ENCODE peak calls at places on chromosomes 6 and 20, in nine cellular contexts. One of them, this sample, is unnamed.
A peak's percentile ranks its signal among the peaks of the same experiment; 100 is the strongest.

GRCh38 chr6:53410508-53411258 is 61.9 kb upstream of the ELOVL5 start:
- DNase-seq in Daoy: peak; percentile 61
- DNase-seq in germinal center: peak; percentile 70
- DNase-seq in heart left ventricle: peak; percentile 46
- DNase-seq in left cardiac atrium: peak; percentile 62
- DNase-seq in nephron progenitor cell: no peak
- DNase-seq in fibroblast of the aortic adventitia: peak; percentile 56
- DNase-seq in GM12865: peak; percentile 66
- DNase-seq in NCI-H510A treated with DMSO at 0.1 percent for 48 hours: peak; percentile 55
- DNase-seq in this sample: peak; percentile 80

GRCh38 chr6:92110390-92110789 is 1309.0 kb downstream of the EPHA7 start:
- DNase-seq in Daoy: no peak
- DNase-seq in fibroblast of the aortic adventitia: no peak
- DNase-seq in GM12865: no peak
- DNase-seq in NCI-H510A treated with DMSO at 0.1 percent for 48 hours: peak; percentile 73
- DNase-seq in nephron progenitor cell: no peak
- DNase-seq in germinal center: no peak
- DNase-seq in left cardiac atrium: no peak
- DNase-seq in heart left ventricle: no peak
- DNase-seq in this sample: no peak

GRCh38 chr6:83153958-83154357 is 39.1 kb downstream of the PGM3 start:
- DNase-seq in GM12865: no peak
- DNase-seq in Daoy: peak; percentile 2
- DNase-seq in fibroblast of the aortic adventitia: peak; percentile 16
- DNase-seq in germinal center: no peak
- DNase-seq in NCI-H510A treated with DMSO at 0.1 percent for 48 hours: no peak
- DNase-seq in heart left ventricle: no peak
- DNase-seq in nephron progenitor cell: no peak
- DNase-seq in left cardiac atrium: no peak
- DNase-seq in this sample: no peak

GRCh38 chr6:139407718-139408222 is 33.3 kb upstream of the CITED2 start:
- DNase-seq in fibroblast of the aortic adventitia: peak; percentile 99
- DNase-seq in germinal center: no peak
- DNase-seq in nephron progenitor cell: no peak
- DNase-seq in Daoy: peak; percentile 74
- DNase-seq in NCI-H510A treated with DMSO at 0.1 percent for 48 hours: no peak
- DNase-seq in heart left ventricle: no peak
- DNase-seq in GM12865: no peak
- DNase-seq in left cardiac atrium: no peak
- DNase-seq in this sample: no peak

GRCh38 chr6:28542440-28543293 is 17.0 kb downstream of the GPX5 start:
- DNase-seq in NCI-H510A treated with DMSO at 0.1 percent for 48 hours: no peak
- DNase-seq in nephron progenitor cell: peak; percentile 78
- DNase-seq in fibroblast of the aortic adventitia: peak; percentile 91
- DNase-seq in GM12865: peak; percentile 88
- DNase-seq in Daoy: peak; percentile 94
- DNase-seq in left cardiac atrium: peak; percentile 52
- DNase-seq in heart left ventricle: no peak
- DNase-seq in germinal center: peak; percentile 67
- DNase-seq in this sample: peak; percentile 60

GRCh38 chr20:137668-138131 is 4.7 kb upstream of the DEFB126 start:
- DNase-seq in left cardiac atrium: no peak
- DNase-seq in germinal center: no peak
- DNase-seq in fibroblast of the aortic adventitia: no peak
- DNase-seq in GM12865: peak; percentile 13
- DNase-seq in nephron progenitor cell: no peak
- DNase-seq in Daoy: no peak
- DNase-seq in heart left ventricle: no peak
- DNase-seq in NCI-H510A treated with DMSO at 0.1 percent for 48 hours: no peak
- DNase-seq in this sample: peak; percentile 51

GRCh38 chr6:41784581-41785171 is 2.8 kb upstream of the TOMM6 start:
- DNase-seq in Daoy: no peak
- DNase-seq in fibroblast of the aortic adventitia: no peak
- DNase-seq in germinal center: no peak
- DNase-seq in GM12865: no peak
- DNase-seq in NCI-H510A treated with DMSO at 0.1 percent for 48 hours: no peak
- DNase-seq in left cardiac atrium: no peak
- DNase-seq in nephron progenitor cell: no peak
- DNase-seq in heart left ventricle: no peak
- DNase-seq in this sample: peak; percentile 27

GRCh38 chr20:31721408-31722332 is 998 bp downstream of the BCL2L1 start:
- DNase-seq in fibroblast of the aortic adventitia: no peak
- DNase-seq in left cardiac atrium: peak; percentile 31
- DNase-seq in germinal center: peak; percentile 2
- DNase-seq in Daoy: no peak
- DNase-seq in GM12865: no peak
- DNase-seq in heart left ventricle: peak; percentile 49
- DNase-seq in NCI-H510A treated with DMSO at 0.1 percent for 48 hours: peak; percentile 55
- DNase-seq in nephron progenitor cell: no peak
- DNase-seq in this sample: peak; percentile 35

GRCh38 chr6:127367023-127367375 is 23.6 kb upstream of the ECHDC1 start:
- DNase-seq in Daoy: no peak
- DNase-seq in germinal center: no peak
- DNase-seq in nephron progenitor cell: no peak
- DNase-seq in heart left ventricle: no peak
- DNase-seq in left cardiac atrium: no peak
- DNase-seq in GM12865: no peak
- DNase-seq in NCI-H510A treated with DMSO at 0.1 percent for 48 hours: no peak
- DNase-seq in fibroblast of the aortic adventitia: peak; percentile 26
- DNase-seq in this sample: no peak

GRCh38 chr20:61370841-61371303 is 118.8 kb downstream of the CDH4 start:
- DNase-seq in germinal center: no peak
- DNase-seq in NCI-H510A treated with DMSO at 0.1 percent for 48 hours: no peak
- DNase-seq in heart left ventricle: no peak
- DNase-seq in Daoy: no peak
- DNase-seq in GM12865: no peak
- DNase-seq in fibroblast of the aortic adventitia: no peak
- DNase-seq in nephron progenitor cell: no peak
- DNase-seq in left cardiac atrium: no peak
- DNase-seq in this sample: no peak

GRCh38 chr20:34089655-34090324 is 22.3 kb downstream of the EIF2S2 start:
- DNase-seq in germinal center: no peak
- DNase-seq in heart left ventricle: peak; percentile 66
- DNase-seq in left cardiac atrium: peak; percentile 34
- DNase-seq in GM12865: no peak
- DNase-seq in fibroblast of the aortic adventitia: no peak
- DNase-seq in Daoy: no peak
- DNase-seq in nephron progenitor cell: no peak
- DNase-seq in NCI-H510A treated with DMSO at 0.1 percent for 48 hours: peak; percentile 58
- DNase-seq in this sample: no peak

GRCh38 chr20:35551485-35551884 is 9.6 kb downstream of the ERGIC3 start:
- DNase-seq in GM12865: no peak
- DNase-seq in left cardiac atrium: no peak
- DNase-seq in Daoy: no peak
- DNase-seq in germinal center: no peak
- DNase-seq in heart left ventricle: no peak
- DNase-seq in nephron progenitor cell: no peak
- DNase-seq in fibroblast of the aortic adventitia: no peak
- DNase-seq in NCI-H510A treated with DMSO at 0.1 percent for 48 hours: no peak
- DNase-seq in this sample: no peak

GRCh38 chr6:26064619-26065257 is 22.5 kb upstream of the HFE start:
- DNase-seq in NCI-H510A treated with DMSO at 0.1 percent for 48 hours: peak; percentile 74
- DNase-seq in GM12865: peak; percentile 71
- DNase-seq in germinal center: peak; percentile 56
- DNase-seq in heart left ventricle: no peak
- DNase-seq in left cardiac atrium: no peak
- DNase-seq in Daoy: peak; percentile 45
- DNase-seq in fibroblast of the aortic adventitia: peak; percentile 69
- DNase-seq in nephron progenitor cell: no peak
- DNase-seq in this sample: peak; percentile 75

GRCh38 chr6:89818977-89819335 is 638 bp downstream of the MDN1 start:
- DNase-seq in heart left ventricle: no peak
- DNase-seq in fibroblast of the aortic adventitia: peak; percentile 47
- DNase-seq in left cardiac atrium: no peak
- DNase-seq in GM12865: peak; percentile 48
- DNase-seq in germinal center: peak; percentile 32
- DNase-seq in NCI-H510A treated with DMSO at 0.1 percent for 48 hours: no peak
- DNase-seq in Daoy: no peak
- DNase-seq in nephron progenitor cell: no peak
- DNase-seq in this sample: peak; percentile 54

GRCh38 chr6:166786704-166787293 is 159.7 kb upstream of the RPS6KA2 start:
- DNase-seq in heart left ventricle: no peak
- DNase-seq in germinal center: peak; percentile 54
- DNase-seq in NCI-H510A treated with DMSO at 0.1 percent for 48 hours: peak; percentile 62
- DNase-seq in fibroblast of the aortic adventitia: peak; percentile 79
- DNase-seq in left cardiac atrium: no peak
- DNase-seq in Daoy: peak; percentile 36
- DNase-seq in GM12865: peak; percentile 75
- DNase-seq in nephron progenitor cell: no peak
- DNase-seq in this sample: peak; percentile 80

GRCh38 chr20:41480054-41480770 is 113.6 kb upstream of the EMILIN3 start:
- DNase-seq in left cardiac atrium: no peak
- DNase-seq in fibroblast of the aortic adventitia: no peak
- DNase-seq in GM12865: peak; percentile 4
- DNase-seq in heart left ventricle: no peak
- DNase-seq in nephron progenitor cell: no peak
- DNase-seq in germinal center: no peak
- DNase-seq in Daoy: no peak
- DNase-seq in NCI-H510A treated with DMSO at 0.1 percent for 48 hours: no peak
- DNase-seq in this sample: peak; percentile 15

GRCh38 chr6:89251170-89251569 is 34.0 kb upstream of the GABRR1 start:
- DNase-seq in left cardiac atrium: no peak
- DNase-seq in Daoy: no peak
- DNase-seq in nephron progenitor cell: no peak
- DNase-seq in heart left ventricle: no peak
- DNase-seq in NCI-H510A treated with DMSO at 0.1 percent for 48 hours: no peak
- DNase-seq in GM12865: peak; percentile 21
- DNase-seq in fibroblast of the aortic adventitia: no peak
- DNase-seq in germinal center: no peak
- DNase-seq in this sample: no peak

GRCh38 chr6:156686940-156687874 is 90.0 kb upstream of the ARID1B start:
- DNase-seq in germinal center: peak; percentile 97
- DNase-seq in Daoy: peak; percentile 91
- DNase-seq in heart left ventricle: peak; percentile 94
- DNase-seq in NCI-H510A treated with DMSO at 0.1 percent for 48 hours: peak; percentile 61
- DNase-seq in GM12865: peak; percentile 87
- DNase-seq in fibroblast of the aortic adventitia: peak; percentile 94
- DNase-seq in left cardiac atrium: peak; percentile 91
- DNase-seq in nephron progenitor cell: peak; percentile 76
- DNase-seq in this sample: peak; percentile 89

GRCh38 chr6:111818539-111819226 is 54.6 kb downstream of the FYN start:
- DNase-seq in germinal center: no peak
- DNase-seq in left cardiac atrium: no peak
- DNase-seq in Daoy: no peak
- DNase-seq in heart left ventricle: no peak
- DNase-seq in NCI-H510A treated with DMSO at 0.1 percent for 48 hours: no peak
- DNase-seq in GM12865: no peak
- DNase-seq in nephron progenitor cell: no peak
- DNase-seq in fibroblast of the aortic adventitia: no peak
- DNase-seq in this sample: no peak

GRCh38 chr20:62914970-62915457 is 11.3 kb downstream of the DIDO1 start:
- DNase-seq in germinal center: no peak
- DNase-seq in Daoy: no peak
- DNase-seq in nephron progenitor cell: peak; percentile 58
- DNase-seq in heart left ventricle: no peak
- DNase-seq in NCI-H510A treated with DMSO at 0.1 percent for 48 hours: peak; percentile 84
- DNase-seq in left cardiac atrium: no peak
- DNase-seq in GM12865: no peak
- DNase-seq in fibroblast of the aortic adventitia: peak; percentile 33
- DNase-seq in this sample: no peak

GRCh38 chr20:9059931-9060330 is 9.0 kb upstream of the PLCB4 start:
- DNase-seq in fibroblast of the aortic adventitia: peak; percentile 46
- DNase-seq in GM12865: no peak
- DNase-seq in NCI-H510A treated with DMSO at 0.1 percent for 48 hours: no peak
- DNase-seq in nephron progenitor cell: no peak
- DNase-seq in Daoy: peak; percentile 44
- DNase-seq in left cardiac atrium: no peak
- DNase-seq in germinal center: no peak
- DNase-seq in heart left ventricle: no peak
- DNase-seq in this sample: no peak

GRCh38 chr20:40651121-40651520 is 37.9 kb downstream of the MAFB start:
- DNase-seq in fibroblast of the aortic adventitia: no peak
- DNase-seq in left cardiac atrium: no peak
- DNase-seq in germinal center: no peak
- DNase-seq in nephron progenitor cell: no peak
- DNase-seq in GM12865: no peak
- DNase-seq in NCI-H510A treated with DMSO at 0.1 percent for 48 hours: no peak
- DNase-seq in Daoy: peak; percentile 66
- DNase-seq in heart left ventricle: no peak
- DNase-seq in this sample: no peak

GRCh38 chr6:142902636-142903053 is 42.3 kb downstream of the HIVEP2 start:
- DNase-seq in Daoy: peak; percentile 98
- DNase-seq in GM12865: peak; percentile 83
- DNase-seq in NCI-H510A treated with DMSO at 0.1 percent for 48 hours: peak; percentile 14
- DNase-seq in germinal center: no peak
- DNase-seq in left cardiac atrium: peak; percentile 82
- DNase-seq in nephron progenitor cell: no peak
- DNase-seq in heart left ventricle: peak; percentile 73
- DNase-seq in fibroblast of the aortic adventitia: peak; percentile 99
- DNase-seq in this sample: no peak

GRCh38 chr6:157790548-157791160 is 32.4 kb upstream of the SNX9 start:
- DNase-seq in germinal center: no peak
- DNase-seq in GM12865: no peak
- DNase-seq in heart left ventricle: no peak
- DNase-seq in Daoy: no peak
- DNase-seq in nephron progenitor cell: no peak
- DNase-seq in left cardiac atrium: no peak
- DNase-seq in fibroblast of the aortic adventitia: peak; percentile 49
- DNase-seq in NCI-H510A treated with DMSO at 0.1 percent for 48 hours: no peak
- DNase-seq in this sample: no peak